ENCODE peak calls at places on chromosome 14, in four cellular contexts. H, E, I and V are unnamed samples.

GRCh38 chr14:55129086-55129427 is at the start of gene LGALS3:
- DNase-seq in H (peak), E (no peak), I (no peak), V (peak)

GRCh38 chr14:99721792-99722516 is 37.9 kb downstream of the CYP46A1 start:
- DNase-seq in H (no peak), E (no peak), I (no peak), V (no peak)

GRCh38 chr14:62691613-62692489 is 353.4 kb downstream of the KCNH5 start:
- DNase-seq in H (peak), E (peak), I (no peak), V (no peak)

GRCh38 chr14:37753459-37753858 is 158.0 kb downstream of the TTC6 start:
- DNase-seq in H (no peak), E (no peak), I (no peak), V (no peak)

GRCh38 chr14:53509845-53510244 is 356.7 kb upstream of the DDHD1 start:
- DNase-seq in H (no peak), E (no peak), I (no peak), V (no peak)

GRCh38 chr14:55127491-55127951 is 1.5 kb upstream of the LGALS3 start:
- DNase-seq in H (peak), E (peak), I (peak), V (no peak)

GRCh38 chr14:67004521-67004920 is 184.7 kb upstream of the GARIN2 start:
- DNase-seq in H (no peak), E (peak), I (no peak), V (no peak)

GRCh38 chr14:36105401-36105800 is 71.1 kb downstream of the PTCSC3 start:
- DNase-seq in H (peak), E (no peak), I (peak), V (no peak)

GRCh38 chr14:75278422-75279152 is at the start of gene FOS:
- DNase-seq in H (peak), E (peak), I (peak), V (peak)

GRCh38 chr14:30450620-30451019 is 108.3 kb upstream of the G2E3 start:
- DNase-seq in H (no peak), E (peak), I (no peak), V (no peak)

GRCh38 chr14:95189400-95190162 is 32.3 kb upstream of the DICER1 start:
- DNase-seq in H (no peak), E (peak), I (no peak), V (no peak)

GRCh38 chr14:29663281-29663801 is 264.3 kb downstream of the PRKD1 start:
- DNase-seq in H (no peak), E (peak), I (no peak), V (no peak)

GRCh38 chr14:58899317-58899713 is 261.6 kb downstream of the DACT1 start:
- DNase-seq in H (peak), E (peak), I (no peak), V (no peak)

GRCh38 chr14:51182166-51182565 is 57.9 kb upstream of the TMX1 start:
- DNase-seq in H (peak), E (peak), I (no peak), V (no peak)

GRCh38 chr14:93142854-93143652 is 27.3 kb upstream of the ITPK1 start:
- DNase-seq in H (no peak), E (no peak), I (no peak), V (peak)

GRCh38 chr14:32611752-32612151 is 282.7 kb downstream of the AKAP6 start:
- DNase-seq in H (peak), E (peak), I (no peak), V (no peak)

GRCh38 chr14:87149583-87150354 is 843.2 kb downstream of the GALC start:
- DNase-seq in H (no peak), E (peak), I (no peak), V (no peak)

GRCh38 chr14:58722433-58722832 is 84.7 kb downstream of the DACT1 start:
- DNase-seq in H (no peak), E (no peak), I (no peak), V (no peak)

GRCh38 chr14:38947343-38947742 is 155.7 kb downstream of the SEC23A start:
- DNase-seq in H (no peak), E (no peak), I (no peak), V (no peak)

GRCh38 chr14:95463173-95463901 is 53.1 kb downstream of the SYNE3 start:
- DNase-seq in H (no peak), E (no peak), I (no peak), V (peak)

GRCh38 chr14:54805521-54806322 is 96.9 kb downstream of the GCH1 start:
- DNase-seq in H (peak), E (peak), I (peak), V (peak)

GRCh38 chr14:33486499-33486898 is 464.4 kb downstream of the EGLN3 start:
- DNase-seq in H (no peak), E (no peak), I (no peak), V (no peak)

GRCh38 chr14:85528080-85528881 is 1.7 kb upstream of the FLRT2 start:
- DNase-seq in H (peak), E (peak), I (no peak), V (no peak)

GRCh38 chr14:38605193-38606114 is 349.6 kb upstream of the CLEC14A start:
- DNase-seq in H (peak), E (no peak), I (peak), V (no peak)

GRCh38 chr14:61102549-61103466 is 121.8 kb downstream of the SLC38A6 start:
- DNase-seq in H (peak), E (no peak), I (peak), V (no peak)
- H3K27ac ChIP-seq in H (peak), E (peak), I (peak), V (no peak)

GRCh38 chr14:92037989-92038388 is 1.9 kb downstream of the TRIP11 start:
- DNase-seq in H (peak), E (no peak), I (no peak), V (no peak)

GRCh38 chr14:92041203-92041602 is 1.3 kb upstream of the TRIP11 start:
- DNase-seq in H (no peak), E (no peak), I (no peak), V (no peak)

GRCh38 chr14:92040431-92041040 is 677 bp upstream of the TRIP11 start:
- DNase-seq in H (peak), E (peak), I (peak), V (no peak)

GRCh38 chr14:92039073-92039719 is 663 bp downstream of the TRIP11 start:
- DNase-seq in H (peak), E (peak), I (peak), V (peak)

GRCh38 chr14:92039720-92040430 is at the start of gene TRIP11:
- DNase-seq in H (peak), E (peak), I (peak), V (peak)
- H3K9ac ChIP-seq in H (peak), E (peak), I (peak), V (peak)

GRCh38 chr14:105853089-105853906 is 326.9 kb downstream of the TMEM121 start:
- DNase-seq in H (no peak), E (no peak), I (no peak), V (peak)
- H3K27ac ChIP-seq in H (no peak), E (no peak), I (no peak), V (no peak)

DNA sequence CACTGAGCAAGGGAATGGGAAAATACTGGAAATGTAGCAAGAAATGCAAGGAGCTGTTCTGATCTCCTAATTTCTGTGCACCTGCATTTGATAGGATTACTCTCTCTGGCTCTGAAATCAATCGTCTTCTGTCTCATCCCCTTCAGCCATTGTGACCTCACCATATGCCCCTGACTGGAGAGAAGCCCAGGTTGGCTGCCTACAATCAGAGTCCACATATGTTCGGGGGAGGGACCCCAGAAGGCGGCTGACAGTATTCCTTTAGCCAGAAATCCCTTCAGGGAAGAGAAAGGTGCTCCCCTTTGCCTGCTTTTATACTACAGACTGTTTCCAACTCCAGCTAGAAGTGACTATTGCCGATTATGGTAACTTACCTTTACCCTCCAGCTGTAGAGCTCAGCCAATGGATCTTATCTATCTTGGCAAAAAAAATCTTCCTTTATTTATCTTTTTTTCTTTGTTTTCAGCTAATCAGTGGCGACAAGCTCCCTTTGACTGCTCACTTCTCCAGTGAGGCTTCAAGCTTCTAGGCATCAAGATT is 275.2 kb upstream of the NOVA1 start:
- DNase-seq in H (no peak), E (no peak), I (no peak), V (no peak)
- H3K9ac ChIP-seq in H (no peak), E (no peak), I (no peak), V (no peak)

DNA sequence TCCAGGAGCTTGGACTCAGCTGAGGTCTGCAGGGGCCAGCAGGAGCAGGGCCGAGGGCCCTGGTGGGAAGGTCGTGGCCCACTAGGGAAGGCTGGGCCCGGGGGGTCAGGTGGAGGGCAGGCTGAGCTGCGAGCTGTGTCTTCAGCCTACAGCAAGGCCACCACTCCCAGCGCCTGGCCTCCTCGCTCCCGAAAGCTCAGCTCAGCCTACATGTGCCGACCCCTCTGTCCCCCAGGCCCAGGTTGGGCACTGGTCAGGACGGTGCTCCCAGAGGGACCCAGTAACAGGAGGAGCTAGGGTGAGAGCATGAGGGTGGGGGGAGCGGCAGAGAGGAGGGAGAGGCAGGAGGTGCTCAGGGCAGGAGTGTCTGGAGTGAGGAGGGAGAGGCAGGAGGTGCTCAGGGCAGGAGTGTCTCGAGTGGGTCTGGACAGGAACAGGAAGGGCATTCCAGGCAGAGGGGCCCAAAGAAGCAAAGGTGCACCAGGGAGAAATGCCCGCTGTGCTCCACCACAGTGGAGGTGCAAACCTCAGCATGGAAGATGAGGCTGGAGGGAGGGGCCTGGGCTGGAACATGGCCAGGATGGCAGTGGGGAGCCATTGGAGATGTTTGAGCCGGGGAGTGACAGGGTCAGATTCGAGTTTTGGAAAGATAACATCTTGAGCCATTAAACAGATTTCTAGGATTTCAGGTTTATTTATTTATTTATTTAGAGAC is 29.1 kb upstream of the GPR132 start:
- DNase-seq in H (no peak), E (no peak), I (no peak), V (peak)
- H3K27ac ChIP-seq in H (no peak), E (no peak), I (no peak), V (no peak)

GRCh38 chr14:21711360-21711961 is 37.8 kb upstream of the OR4E1 start:
- DNase-seq in H (peak), E (peak), I (peak), V (no peak)

GRCh38 chr14:21714318-21714929 is 40.8 kb upstream of the OR4E1 start:
- DNase-seq in H (no peak), E (no peak), I (no peak), V (no peak)

GRCh38 chr14:21712039-21712438 is 38.4 kb upstream of the OR4E1 start:
- DNase-seq in H (no peak), E (no peak), I (no peak), V (no peak)
- H3K9ac ChIP-seq in H (no peak), E (no peak), I (no peak), V (no peak)

DNA sequence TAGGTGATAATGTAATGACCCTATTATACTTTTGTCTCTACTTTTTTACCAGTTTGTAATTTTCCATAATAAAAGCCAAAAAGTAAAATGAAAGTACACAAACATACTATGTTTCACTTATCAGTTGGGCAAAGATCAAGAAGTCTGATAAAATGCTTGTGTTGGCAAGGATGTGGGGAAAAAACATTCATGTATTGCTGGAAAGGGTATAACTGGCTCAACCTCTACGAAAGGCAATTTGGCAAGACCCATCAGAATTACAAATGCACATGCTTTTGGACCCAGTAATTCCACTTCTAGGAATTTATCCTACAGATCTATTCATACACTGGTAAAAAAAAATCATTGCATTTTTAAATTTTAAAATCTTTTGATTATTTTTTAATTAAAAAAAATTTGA is 68.0 kb downstream of the SPTB start:
- DNase-seq in H (peak), E (peak), I (no peak), V (no peak)
- H3K27ac ChIP-seq in H (no peak), E (no peak), I (no peak), V (no peak)